ENCODE peak calls at places on chromosomes 4 and X, in eight cellular contexts. O is K562, Z is lower lobe of right lung, B is choroid plexus epithelial cell, M is heart left ventricle, N is brain microvascular endothelial cell, U is Calu3, I is foreskin fibroblast. F is an unnamed sample.

GRCh38 chr4:112005027-112005426 is 140.2 kb upstream of the FAM241A start:
- DNase-seq in B (no peak), O (no peak), Z (no peak), M (no peak), N (no peak), U (no peak), I (no peak), F (no peak)

GRCh38 chr4:16140520-16141249 is 56.9 kb upstream of the PROM1 start:
- DNase-seq in M (no peak), I (peak), U (peak), B (peak), O (no peak), Z (no peak), N (peak), F (no peak)

GRCh38 chrX:102712216-102712966 is at the start of gene GPRASP2:
- DNase-seq in U (peak), Z (peak), M (peak), B (no peak), N (no peak), I (peak), O (peak), F (no peak)

GRCh38 chr4:56910172-56910967 is 2.7 kb downstream of the REST start:
- DNase-seq in U (no peak), N (no peak), Z (no peak), I (no peak), M (no peak), O (peak), B (no peak), F (no peak)

GRCh38 chr4:137390707-137391106 is 141.6 kb downstream of the PCDH18 start:
- DNase-seq in I (peak), M (no peak), N (no peak), U (no peak), B (peak), O (no peak), Z (no peak), F (no peak)

GRCh38 chrX:106247162-106247561 is 79.1 kb downstream of the PWWP3B start:
- DNase-seq in B (peak), Z (no peak), M (no peak), O (no peak), N (peak), U (no peak), I (peak), F (no peak)

GRCh38 chr4:12439633-12440305 is 1011.1 kb upstream of the HS3ST1 start:
- DNase-seq in N (no peak), I (no peak), M (no peak), O (no peak), Z (no peak), U (no peak), B (peak), F (no peak)

GRCh38 chrX:17500145-17500579 is 125.2 kb downstream of the NHS start:
- DNase-seq in N (peak), M (no peak), B (peak), I (peak), Z (no peak), O (no peak), U (peak), F (no peak)

GRCh38 chrX:129939986-129940385 is 34.0 kb downstream of the UTP14A start:
- DNase-seq in I (no peak), B (no peak), O (no peak), U (no peak), N (no peak), Z (no peak), M (peak), F (no peak)

GRCh38 chr4:138226351-138226750 is 15.8 kb downstream of the SLC7A11 start:
- DNase-seq in U (no peak), Z (no peak), I (no peak), N (no peak), O (no peak), M (no peak), B (no peak), F (no peak)

GRCh38 chr4:14924945-14925344 is 77.3 kb upstream of the CPEB2 start:
- DNase-seq in U (peak), I (no peak), Z (no peak), O (no peak), M (no peak), B (no peak), N (no peak), F (no peak)

GRCh38 chr4:144564358-144564757 is 81.6 kb upstream of the HHIP start:
- DNase-seq in Z (no peak), B (peak), N (no peak), U (no peak), M (no peak), I (no peak), O (no peak), F (no peak)

GRCh38 chr4:53043096-53043495 is 181.0 kb downstream of the RASL11B start:
- DNase-seq in M (no peak), Z (no peak), B (peak), I (no peak), O (no peak), N (no peak), U (no peak), F (no peak)

GRCh38 chr4:169222768-169223167 is 48.0 kb downstream of the SH3RF1 start:
- DNase-seq in U (no peak), N (no peak), I (no peak), B (no peak), M (no peak), Z (no peak), O (no peak), F (no peak)

GRCh38 chr4:179325181-179325580 is 1882.9 kb upstream of the AGA start:
- DNase-seq in B (no peak), I (no peak), N (no peak), O (no peak), U (no peak), Z (no peak), M (no peak), F (no peak)

GRCh38 chrX:151901821-151902220 is 10.9 kb upstream of the MAGEA4 start:
- DNase-seq in O (no peak), B (no peak), N (no peak), U (no peak), I (peak), M (no peak), Z (no peak), F (no peak)

GRCh38 chr4:108991929-108992328 is 229.1 kb upstream of the ETNPPL start:
- DNase-seq in I (peak), M (no peak), B (peak), U (no peak), Z (no peak), O (no peak), N (peak), F (no peak)

GRCh38 chrX:129772796-129773431 is 6.8 kb upstream of the SASH3 start:
- DNase-seq in Z (peak), U (no peak), B (no peak), O (no peak), M (peak), N (no peak), I (no peak), F (peak)

GRCh38 chr4:187128971-187129370 is 405.3 kb upstream of the FAT1 start:
- DNase-seq in Z (no peak), I (peak), U (no peak), O (no peak), M (no peak), N (peak), B (peak), F (no peak)

GRCh38 chrX:115989686-115990085 is 180.9 kb upstream of the AGTR2 start:
- DNase-seq in M (no peak), N (no peak), O (no peak), U (no peak), Z (no peak), B (no peak), I (no peak), F (no peak)

GRCh38 chrX:118325453-118325852 is 20.5 kb upstream of the WDR44 start:
- DNase-seq in I (no peak), B (peak), M (no peak), O (peak), U (no peak), Z (no peak), N (no peak), F (no peak)
- TF ChIP-seq CTCF in I (peak), B (peak), M (no peak), O (peak), U (no peak), Z (no peak), N (peak), F (no peak)

GRCh38 chrX:94107981-94108380 is 434.0 kb downstream of the FAM133A start:
- DNase-seq in Z (no peak), N (no peak), O (no peak), U (no peak), I (no peak), M (no peak), B (no peak), F (no peak)
- TF ChIP-seq CTCF in Z (no peak), N (peak), O (no peak), U (no peak), I (no peak), M (no peak), B (no peak), F (no peak)

DNA sequence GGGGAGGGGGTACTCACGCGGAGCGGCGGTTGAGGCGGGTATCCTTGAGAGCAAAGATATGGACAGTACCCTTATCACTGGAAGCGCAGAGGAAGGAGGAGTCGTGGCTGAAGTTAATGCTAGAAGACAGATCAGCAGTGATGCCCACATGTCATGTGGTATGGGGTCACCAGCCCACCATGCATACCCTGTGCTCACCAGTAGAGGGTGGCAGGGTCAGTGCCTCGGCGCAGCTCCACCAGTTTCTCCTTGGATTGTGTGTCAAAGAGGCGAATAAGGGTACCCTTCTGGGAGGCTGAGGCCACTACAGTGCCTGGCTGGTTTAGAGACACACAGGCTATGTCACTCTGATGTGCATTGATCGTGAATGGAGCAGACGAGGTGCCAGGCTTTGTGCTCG is 1.5 kb upstream of the PRAF2 start:
- DNase-seq in M (no peak), N (no peak), U (no peak), O (no peak), I (no peak), B (no peak), Z (no peak), F (no peak)
- TF ChIP-seq CTCF in M (no peak), N (no peak), U (no peak), O (no peak), I (no peak), B (no peak), Z (no peak), F (no peak)

GRCh38 chrX:49656554-49656953 is 39.2 kb downstream of the PAGE1 start:
- DNase-seq in N (no peak), Z (no peak), U (no peak), M (no peak), O (no peak), B (no peak), I (no peak), F (no peak)
- TF ChIP-seq CTCF in N (no peak), Z (no peak), U (no peak), M (no peak), O (no peak), B (no peak), I (no peak), F (no peak)

GRCh38 chr4:42306221-42307109 is 90.8 kb upstream of the SHISA3 start:
- DNase-seq in O (no peak), M (peak), B (no peak), U (no peak), Z (no peak), I (no peak), N (no peak), F (no peak)

GRCh38 chr4:42302348-42302747 is 94.9 kb upstream of the SHISA3 start:
- DNase-seq in B (peak), M (no peak), O (peak), Z (no peak), N (peak), U (peak), I (no peak), F (no peak)
- TF ChIP-seq CTCF in B (peak), M (peak), O (peak), Z (peak), N (peak), U (no peak), I (no peak), F (no peak)

GRCh38 chr4:107669068-107669467 is 51.0 kb downstream of the PAPSS1 start:
- DNase-seq in B (no peak), I (no peak), Z (no peak), O (no peak), U (no peak), M (no peak), N (no peak), F (no peak)

GRCh38 chr4:107665001-107665400 is 55.0 kb downstream of the PAPSS1 start:
- DNase-seq in I (no peak), N (peak), M (no peak), Z (no peak), O (no peak), B (peak), U (no peak), F (no peak)

GRCh38 chr4:107666134-107666533 is 53.9 kb downstream of the PAPSS1 start:
- DNase-seq in I (peak), O (no peak), M (no peak), U (no peak), N (no peak), Z (no peak), B (peak), F (no peak)
- TF ChIP-seq CTCF in I (peak), O (no peak), M (peak), U (no peak), N (peak), Z (peak), B (peak), F (no peak)

GRCh38 chrX:11678174-11678573 is 12.5 kb upstream of the ARHGAP6 start:
- DNase-seq in Z (no peak), M (no peak), B (peak), N (no peak), I (no peak), U (no peak), O (no peak), F (no peak)
- TF ChIP-seq CTCF in Z (no peak), M (peak), B (peak), N (peak), I (peak), U (no peak), O (no peak), F (no peak)

GRCh38 chr4:6622744-6623143 is 17.7 kb upstream of the MRFAP1 start:
- DNase-seq in N (no peak), O (no peak), I (no peak), U (no peak), B (no peak), M (no peak), Z (no peak), F (no peak)

GRCh38 chr4:6619466-6620255 is 20.8 kb upstream of the MRFAP1 start:
- DNase-seq in U (no peak), N (no peak), I (no peak), Z (no peak), B (no peak), O (no peak), M (no peak), F (no peak)

GRCh38 chr4:6621556-6621927 is 18.9 kb upstream of the MRFAP1 start:
- DNase-seq in N (no peak), U (no peak), B (no peak), I (no peak), O (no peak), Z (no peak), M (no peak), F (no peak)

GRCh38 chr4:6620296-6620695 is 20.2 kb upstream of the MRFAP1 start:
- DNase-seq in U (no peak), M (no peak), I (no peak), B (no peak), N (no peak), Z (no peak), O (no peak), F (no peak)

GRCh38 chr4:6620891-6621555 is 19.5 kb upstream of the MRFAP1 start:
- DNase-seq in U (no peak), M (no peak), Z (no peak), O (peak), N (no peak), B (no peak), I (no peak), F (no peak)
- TF ChIP-seq CTCF in U (no peak), M (no peak), Z (no peak), O (peak), N (peak), B (no peak), I (no peak), F (no peak)

GRCh38 chr4:25367004-25367621 is 9.9 kb upstream of the ANAPC4 start:
- DNase-seq in I (peak), N (no peak), Z (no peak), M (no peak), B (peak), O (peak), U (no peak), F (no peak)
- TF ChIP-seq CTCF in I (peak), N (peak), Z (peak), M (peak), B (peak), O (no peak), U (no peak), F (peak)

DNA sequence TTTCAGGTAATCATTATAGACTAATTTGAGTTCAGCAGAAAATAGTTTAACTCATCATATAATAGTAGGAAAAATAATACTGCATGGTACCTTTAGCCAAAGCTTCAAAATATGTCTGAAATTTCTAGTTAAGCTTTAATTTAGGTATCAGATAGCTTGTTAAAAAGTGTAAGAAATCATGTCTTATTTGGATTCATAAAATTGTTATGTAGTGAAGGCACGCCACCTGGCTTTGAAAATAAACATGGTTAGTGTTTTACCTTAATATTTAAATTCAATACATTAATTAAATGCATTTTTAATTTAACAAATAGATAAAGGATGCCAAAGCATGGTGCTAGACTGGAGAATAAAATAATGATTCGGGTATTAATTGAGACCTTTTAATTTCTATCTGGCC is 211.4 kb downstream of the FSTL5 start:
- DNase-seq in I (no peak), M (no peak), Z (no peak), U (no peak), N (no peak), B (peak), O (no peak), F (no peak)
- TF ChIP-seq CTCF in I (no peak), M (no peak), Z (no peak), U (no peak), N (no peak), B (peak), O (no peak), F (no peak)